ENCODE peak calls at places on chromosomes 4 and X, in five cellular contexts. One of them, this sample, is unnamed.

GRCh38 chr4:41932988-41933387 is 2.2 kb upstream of the TMEM33 start:
- DNase-seq in fibroblast of lung: no peak
- DNase-seq in HepG2: no peak
- DNase-seq in H1: no peak
- DNase-seq in upper lobe of right lung: no peak
- DNase-seq in this sample: no peak

GRCh38 chr4:3862640-3863420 is 96.6 kb downstream of the ADRA2C start:
- DNase-seq in upper lobe of right lung: no peak
- DNase-seq in HepG2: no peak
- DNase-seq in H1: peak
- DNase-seq in fibroblast of lung: no peak
- DNase-seq in this sample: no peak

GRCh38 chr4:141686146-141686775 is 49.9 kb downstream of the IL15 start:
- DNase-seq in fibroblast of lung: peak
- DNase-seq in H1: no peak
- DNase-seq in upper lobe of right lung: no peak
- DNase-seq in HepG2: no peak
- DNase-seq in this sample: no peak

GRCh38 chr4:81397635-81398034 is 74.1 kb downstream of the RASGEF1B start:
- DNase-seq in upper lobe of right lung: no peak
- DNase-seq in fibroblast of lung: no peak
- DNase-seq in HepG2: no peak
- DNase-seq in H1: no peak
- DNase-seq in this sample: no peak

GRCh38 chr4:1715002-1715761 is 3.1 kb upstream of the SLBP start:
- DNase-seq in upper lobe of right lung: peak
- DNase-seq in fibroblast of lung: no peak
- DNase-seq in H1: no peak
- DNase-seq in HepG2: no peak
- DNase-seq in this sample: no peak

GRCh38 chr4:74624351-74625151 is 169.8 kb downstream of the BTC start:
- DNase-seq in H1: no peak
- DNase-seq in HepG2: peak
- DNase-seq in upper lobe of right lung: no peak
- DNase-seq in fibroblast of lung: peak
- DNase-seq in this sample: no peak

GRCh38 chr4:37891221-37892159 is 606 bp downstream of the TBC1D1 start:
- DNase-seq in upper lobe of right lung: no peak
- DNase-seq in H1: peak
- DNase-seq in HepG2: no peak
- DNase-seq in fibroblast of lung: peak
- DNase-seq in this sample: peak

GRCh38 chr4:75046641-75047040 is 113.7 kb downstream of the PARM1 start:
- DNase-seq in fibroblast of lung: no peak
- DNase-seq in HepG2: no peak
- DNase-seq in upper lobe of right lung: no peak
- DNase-seq in H1: no peak
- DNase-seq in this sample: no peak

GRCh38 chr4:41644288-41644914 is 104.1 kb downstream of the PHOX2B start:
- DNase-seq in H1: peak
- DNase-seq in upper lobe of right lung: peak
- DNase-seq in HepG2: peak
- DNase-seq in fibroblast of lung: peak
- DNase-seq in this sample: peak

GRCh38 chrX:70998402-70999027 is 67.6 kb upstream of the SLC7A3 start:
- DNase-seq in HepG2: peak
- DNase-seq in fibroblast of lung: peak
- DNase-seq in H1: peak
- DNase-seq in upper lobe of right lung: no peak
- DNase-seq in this sample: no peak

GRCh38 chr4:103370336-103370735 is 172.2 kb upstream of the CENPE start:
- DNase-seq in fibroblast of lung: no peak
- DNase-seq in H1: no peak
- DNase-seq in upper lobe of right lung: no peak
- DNase-seq in HepG2: no peak
- DNase-seq in this sample: no peak

GRCh38 chrX:103413981-103414380 is 37.6 kb downstream of the BEX3 start:
- DNase-seq in upper lobe of right lung: no peak
- DNase-seq in fibroblast of lung: no peak
- DNase-seq in H1: no peak
- DNase-seq in HepG2: no peak
- DNase-seq in this sample: no peak

GRCh38 chrX:18354369-18355329 is at the start of gene SCML2:
- DNase-seq in HepG2: peak
- DNase-seq in fibroblast of lung: peak
- DNase-seq in upper lobe of right lung: peak
- DNase-seq in H1: peak
- DNase-seq in this sample: peak

GRCh38 chr4:54961357-54961975 is 163.9 kb downstream of the KDR start:
- DNase-seq in H1: no peak
- DNase-seq in HepG2: no peak
- DNase-seq in upper lobe of right lung: no peak
- DNase-seq in fibroblast of lung: peak
- DNase-seq in this sample: no peak
- TF ChIP-seq CTCF in H1: peak
- TF ChIP-seq CTCF in HepG2: peak
- TF ChIP-seq CTCF in upper lobe of right lung: peak
- TF ChIP-seq CTCF in fibroblast of lung: peak
- TF ChIP-seq CTCF in this sample: no peak

DNA sequence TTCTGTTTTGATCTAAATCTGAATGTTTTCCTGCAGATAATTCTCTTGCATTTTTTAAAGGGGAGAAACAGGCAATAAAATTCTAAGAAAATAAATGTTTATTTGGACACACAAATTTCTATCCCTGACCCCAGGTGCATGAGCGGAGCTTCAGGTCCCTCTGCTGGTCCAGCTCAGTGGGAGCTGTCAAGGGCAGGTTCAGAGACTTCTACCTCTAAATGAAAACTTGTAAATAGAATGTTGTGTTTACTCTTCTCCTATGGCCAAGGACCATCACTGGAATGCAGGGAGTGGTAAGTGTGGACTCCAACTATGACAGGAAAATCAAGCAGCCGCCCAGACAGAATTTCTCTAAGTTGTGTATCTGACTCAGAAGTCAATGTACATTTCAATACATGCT is 148.6 kb upstream of the TTC29 start:
- DNase-seq in upper lobe of right lung: no peak
- DNase-seq in fibroblast of lung: no peak
- DNase-seq in HepG2: no peak
- DNase-seq in H1: no peak
- DNase-seq in this sample: no peak
- TF ChIP-seq CTCF in upper lobe of right lung: no peak
- TF ChIP-seq CTCF in fibroblast of lung: peak
- TF ChIP-seq CTCF in HepG2: no peak
- TF ChIP-seq CTCF in H1: peak
- TF ChIP-seq CTCF in this sample: no peak

GRCh38 chr4:62816566-62816965 is 1592.7 kb downstream of the TECRL start:
- DNase-seq in upper lobe of right lung: no peak
- DNase-seq in H1: no peak
- DNase-seq in HepG2: no peak
- DNase-seq in fibroblast of lung: no peak
- DNase-seq in this sample: no peak

GRCh38 chr4:62814510-62815047 is 1594.7 kb downstream of the TECRL start:
- DNase-seq in H1: no peak
- DNase-seq in fibroblast of lung: no peak
- DNase-seq in HepG2: no peak
- DNase-seq in upper lobe of right lung: no peak
- DNase-seq in this sample: no peak
- TF ChIP-seq CTCF in H1: no peak
- TF ChIP-seq CTCF in fibroblast of lung: no peak
- TF ChIP-seq CTCF in HepG2: no peak
- TF ChIP-seq CTCF in upper lobe of right lung: no peak
- TF ChIP-seq CTCF in this sample: no peak

GRCh38 chr4:65250916-65251315 is 419.4 kb downstream of the EPHA5 start:
- DNase-seq in HepG2: no peak
- DNase-seq in upper lobe of right lung: no peak
- DNase-seq in fibroblast of lung: no peak
- DNase-seq in H1: no peak
- DNase-seq in this sample: no peak
- TF ChIP-seq CTCF in HepG2: no peak
- TF ChIP-seq CTCF in upper lobe of right lung: no peak
- TF ChIP-seq CTCF in fibroblast of lung: no peak
- TF ChIP-seq CTCF in H1: no peak
- TF ChIP-seq CTCF in this sample: no peak

DNA sequence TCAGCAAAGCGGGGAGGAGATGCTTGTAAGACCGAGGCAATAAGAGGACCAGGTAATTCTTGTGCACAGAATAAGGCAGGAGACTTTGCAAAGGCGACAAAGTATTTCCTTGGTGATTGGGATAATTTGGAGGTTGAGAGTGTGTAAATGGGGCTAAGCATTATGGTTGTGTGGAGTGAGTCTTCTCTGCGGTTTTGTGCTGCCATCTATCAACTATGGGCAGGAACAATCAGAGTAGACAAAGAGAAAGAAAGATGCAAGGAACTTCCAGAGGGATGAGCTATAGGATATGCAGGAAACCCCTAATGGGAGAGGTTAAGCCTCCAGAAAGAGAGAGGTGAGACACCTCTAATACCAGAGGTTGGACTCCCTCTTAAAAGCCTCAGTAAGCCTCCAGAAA is 339.8 kb downstream of the PAPSS1 start:
- DNase-seq in H1: no peak
- DNase-seq in HepG2: no peak
- DNase-seq in fibroblast of lung: no peak
- DNase-seq in upper lobe of right lung: no peak
- DNase-seq in this sample: no peak
- TF ChIP-seq CTCF in H1: no peak
- TF ChIP-seq CTCF in HepG2: no peak
- TF ChIP-seq CTCF in fibroblast of lung: no peak
- TF ChIP-seq CTCF in upper lobe of right lung: no peak
- TF ChIP-seq CTCF in this sample: no peak

GRCh38 chrX:43961699-43962098 is 11.5 kb downstream of the NDP start:
- DNase-seq in H1: no peak
- DNase-seq in fibroblast of lung: no peak
- DNase-seq in upper lobe of right lung: no peak
- DNase-seq in HepG2: no peak
- DNase-seq in this sample: no peak
- TF ChIP-seq CTCF in H1: no peak
- TF ChIP-seq CTCF in fibroblast of lung: peak
- TF ChIP-seq CTCF in upper lobe of right lung: no peak
- TF ChIP-seq CTCF in HepG2: no peak
- TF ChIP-seq CTCF in this sample: no peak

GRCh38 chr4:88573286-88573994 is 18.8 kb upstream of the HERC3 start:
- DNase-seq in HepG2: no peak
- DNase-seq in fibroblast of lung: no peak
- DNase-seq in upper lobe of right lung: no peak
- DNase-seq in H1: no peak
- DNase-seq in this sample: no peak
- TF ChIP-seq CTCF in HepG2: no peak
- TF ChIP-seq CTCF in fibroblast of lung: no peak
- TF ChIP-seq CTCF in upper lobe of right lung: no peak
- TF ChIP-seq CTCF in H1: no peak
- TF ChIP-seq CTCF in this sample: no peak